ENCODE peak calls at places on chromosomes 11 and 22, in five cellular contexts. N, W, F, E and P are unnamed samples.

GRCh38 chr22:49502126-49502826 is 325.4 kb downstream of the BRD1 start:
- DNase-seq in N (no peak), W (no peak), F (no peak), E (no peak), P (no peak)

GRCh38 chr11:31825453-31826391 is 14.6 kb upstream of the PAX6 start:
- DNase-seq in N (no peak), W (no peak), F (no peak), E (peak; percentile 23), P (peak; percentile 12)

GRCh38 chr22:17430298-17430900 is 61.1 kb downstream of the CECR2 start:
- DNase-seq in N (no peak), W (no peak), F (no peak), E (no peak), P (no peak)

GRCh38 chr11:121864660-121865059 is 251.4 kb downstream of the BLID start:
- DNase-seq in N (no peak), W (no peak), F (no peak), E (no peak), P (no peak)

GRCh38 chr11:9688716-9689511 is 25.0 kb downstream of the SWAP70 start:
- DNase-seq in N (no peak), W (no peak), F (no peak), E (no peak), P (peak; percentile 43)

GRCh38 chr22:42754658-42755057 is 34.0 kb upstream of the A4GALT start:
- DNase-seq in N (no peak), W (no peak), F (no peak), E (no peak), P (peak; percentile 80)

GRCh38 chr22:37607912-37608476 is 640 bp upstream of the GGA1 start:
- DNase-seq in N (no peak), W (no peak), F (no peak), E (no peak), P (no peak)

GRCh38 chr11:93236741-93237675 is 39.2 kb upstream of the SLC36A4 start:
- DNase-seq in N (no peak), W (no peak), F (no peak), E (peak; percentile 48), P (peak; percentile 31)

GRCh38 chr11:112961146-112961668 is at the start of gene NCAM1:
- DNase-seq in N (peak; percentile 20), W (peak; percentile 1), F (peak; percentile 25), E (peak; percentile 31), P (peak; percentile 26)

GRCh38 chr11:71580057-71581003 is 2.3 kb downstream of the KRTAP5-11 start:
- DNase-seq in N (no peak), W (no peak), F (peak; percentile 37), E (peak; percentile 81), P (peak; percentile 85)

GRCh38 chr11:61791737-61792309 is 576 bp downstream of the TMEM258 start:
- DNase-seq in N (no peak), W (peak; percentile 19), F (peak; percentile 52), E (peak; percentile 80), P (peak; percentile 89)

GRCh38 chr11:65429069-65429681 is 6.6 kb downstream of the NEAT1 start:
- DNase-seq in N (no peak), W (no peak), F (peak; percentile 33), E (no peak), P (peak; percentile 3)

GRCh38 chr11:130112071-130112830 is 42.6 kb downstream of the APLP2 start:
- DNase-seq in N (no peak), W (no peak), F (no peak), E (no peak), P (no peak)

GRCh38 chr22:43474161-43475101 is 62.6 kb downstream of the MPPED1 start:
- DNase-seq in N (no peak), W (no peak), F (no peak), E (no peak), P (no peak)

GRCh38 chr22:23070418-23071162 is at the start of gene GNAZ:
- DNase-seq in N (peak; percentile 20), W (no peak), F (no peak), E (peak; percentile 53), P (no peak)